ENCODE peak calls at places on chromosome 2, in eight cellular contexts. C is IMR-90, N is stomach, Q is GM12878, E is right lobe of liver, F is A549, B is K562, Y is suprapubic skin. G is an unnamed sample.

GRCh38 chr2:33704352-33704751 is 105.3 kb upstream of the FAM98A start:
- DNase-seq in C (no peak), N (no peak), Q (no peak), E (no peak), F (no peak), B (no peak), Y (no peak), G (no peak)

GRCh38 chr2:62577994-62578836 is 72.2 kb upstream of the TMEM17 start:
- DNase-seq in C (peak), N (no peak), Q (no peak), E (no peak), F (peak), B (no peak), Y (no peak), G (no peak)

GRCh38 chr2:12700989-12701388 is 15.7 kb upstream of the TRIB2 start:
- DNase-seq in C (peak), N (no peak), Q (no peak), E (no peak), F (no peak), B (no peak), Y (no peak), G (no peak)

GRCh38 chr2:168143813-168144212 is 103.6 kb downstream of the STK39 start:
- DNase-seq in C (no peak), N (no peak), Q (no peak), E (no peak), F (no peak), B (no peak), Y (no peak), G (no peak)

GRCh38 chr2:233996436-233996835 is 54.1 kb upstream of the SPP2 start:
- DNase-seq in C (peak), N (no peak), Q (no peak), E (no peak), F (no peak), B (no peak), Y (no peak), G (no peak)

GRCh38 chr2:241706539-241706938 is 4.7 kb downstream of the ING5 start:
- DNase-seq in C (no peak), N (no peak), Q (no peak), E (no peak), F (no peak), B (no peak), Y (no peak), G (no peak)

GRCh38 chr2:17604050-17604449 is 63.6 kb downstream of the VSNL1 start:
- DNase-seq in C (no peak), N (no peak), Q (no peak), E (no peak), F (no peak), B (no peak), Y (no peak), G (no peak)

GRCh38 chr2:588041-588645 is 89.1 kb downstream of the TMEM18 start:
- DNase-seq in C (no peak), N (no peak), Q (no peak), E (no peak), F (no peak), B (no peak), Y (no peak), G (no peak)

GRCh38 chr2:172282944-172283343 is 144.4 kb upstream of the ITGA6 start:
- DNase-seq in C (peak), N (no peak), Q (no peak), E (no peak), F (no peak), B (no peak), Y (no peak), G (no peak)

GRCh38 chr2:219434718-219435525 is at the start of gene SPEG:
- DNase-seq in C (no peak), N (no peak), Q (no peak), E (no peak), F (no peak), B (no peak), Y (no peak), G (peak)

GRCh38 chr2:119137502-119137901 is 21.0 kb downstream of the C1QL2 start:
- DNase-seq in C (no peak), N (no peak), Q (no peak), E (no peak), F (no peak), B (no peak), Y (no peak), G (no peak)

GRCh38 chr2:215747244-215747620 is 266.1 kb downstream of the MREG start:
- DNase-seq in C (peak), N (no peak), Q (no peak), E (no peak), F (no peak), B (no peak), Y (no peak), G (no peak)

GRCh38 chr2:215746507-215747243 is 266.7 kb downstream of the MREG start:
- DNase-seq in C (no peak), N (no peak), Q (no peak), E (no peak), F (no peak), B (no peak), Y (no peak), G (no peak)

GRCh38 chr2:215744514-215744913 is 268.8 kb downstream of the MREG start:
- DNase-seq in C (no peak), N (no peak), Q (no peak), E (no peak), F (no peak), B (no peak), Y (no peak), G (no peak)

GRCh38 chr2:215748446-215748845 is 264.9 kb downstream of the MREG start:
- DNase-seq in C (peak), N (no peak), Q (no peak), E (peak), F (no peak), B (no peak), Y (peak), G (peak)

GRCh38 chr2:215745316-215745715 is 268.0 kb downstream of the MREG start:
- DNase-seq in C (no peak), N (no peak), Q (no peak), E (no peak), F (no peak), B (no peak), Y (no peak), G (no peak)
- TF ChIP-seq POLR2A in C (no peak), N (no peak), Q (no peak), E (no peak), F (no peak), B (no peak), Y (no peak), G (no peak)

GRCh38 chr2:237527766-237528165 is 38.6 kb upstream of the PRLH start:
- DNase-seq in C (no peak), N (no peak), Q (no peak), E (no peak), F (no peak), B (no peak), Y (no peak), G (no peak)
- TF ChIP-seq POLR2A in C (no peak), N (no peak), Q (no peak), E (no peak), F (no peak), B (no peak), Y (no peak), G (no peak)

GRCh38 chr2:206164261-206164862 is 4.7 kb downstream of the EEF1B2 start:
- DNase-seq in C (peak), N (no peak), Q (no peak), E (no peak), F (no peak), B (peak), Y (no peak), G (no peak)

GRCh38 chr2:206159346-206160123 is at the start of the genes EEF1B2 and NDUFS1:
- DNase-seq in C (peak), N (peak), Q (peak), E (peak), F (peak), B (peak), Y (peak), G (peak)

GRCh38 chr2:206160124-206160806 is 570 bp downstream of the EEF1B2 start:
- DNase-seq in C (peak), N (peak), Q (no peak), E (no peak), F (no peak), B (peak), Y (no peak), G (no peak)

GRCh38 chr2:206160807-206161179 is 1.1 kb downstream of the EEF1B2 start:
- DNase-seq in C (no peak), N (no peak), Q (no peak), E (no peak), F (no peak), B (peak), Y (no peak), G (no peak)

GRCh38 chr2:206163251-206163880 is 3.7 kb downstream of the EEF1B2 start:
- DNase-seq in C (no peak), N (no peak), Q (no peak), E (no peak), F (no peak), B (no peak), Y (no peak), G (no peak)
- TF ChIP-seq POLR2A in C (no peak), N (no peak), Q (no peak), E (no peak), F (no peak), B (no peak), Y (no peak), G (no peak)

GRCh38 chr2:100561191-100561590 is 1.6 kb upstream of the PDCL3 start:
- DNase-seq in C (no peak), N (no peak), Q (no peak), E (no peak), F (no peak), B (no peak), Y (no peak), G (no peak)

GRCh38 chr2:100560431-100560830 is 2.4 kb upstream of the PDCL3 start:
- DNase-seq in C (no peak), N (no peak), Q (no peak), E (no peak), F (no peak), B (no peak), Y (no peak), G (no peak)

GRCh38 chr2:100563407-100564247 is 834 bp downstream of the PDCL3 start:
- DNase-seq in C (no peak), N (no peak), Q (no peak), E (no peak), F (no peak), B (peak), Y (no peak), G (no peak)

GRCh38 chr2:100562613-100563406 is at the start of gene PDCL3:
- DNase-seq in C (peak), N (peak), Q (peak), E (peak), F (peak), B (peak), Y (peak), G (peak)
- TF ChIP-seq POLR2A in C (no peak), N (no peak), Q (peak), E (peak), F (peak), B (peak), Y (no peak), G (peak)

GRCh38 chr2:24490674-24491625 is at the start of gene NCOA1:
- DNase-seq in C (peak), N (peak), Q (no peak), E (peak), F (peak), B (peak), Y (peak), G (peak)
- TF ChIP-seq POLR2A in C (peak), N (no peak), Q (peak), E (peak), F (peak), B (peak), Y (no peak), G (peak)